ENCODE peak calls at places on chromosomes 6 and 20, in nine cellular contexts. K is A549, L is GM13976, J is mesothelial cell of epicardium, Z is brain microvascular endothelial cell, R is HCT116, H is breast epithelium, U is fibroblast of mammary gland, B is uterus. C is an unnamed sample.

GRCh38 chr6:39610229-39610628 is 115.0 kb downstream of the KIF6 start:
- DNase-seq in B (no peak), U (peak), K (no peak), L (no peak), R (no peak), H (no peak), J (no peak), Z (no peak), C (no peak)

GRCh38 chr6:35725721-35726438 is 11.0 kb upstream of the ARMC12 start:
- DNase-seq in B (peak), J (no peak), U (peak), K (no peak), H (no peak), L (no peak), R (no peak), Z (peak), C (no peak)

GRCh38 chr20:9454781-9455180 is 59.6 kb upstream of the LAMP5 start:
- DNase-seq in H (no peak), B (no peak), Z (no peak), K (no peak), L (no peak), U (peak), J (no peak), R (no peak), C (no peak)

GRCh38 chr20:50099121-50099520 is 13.8 kb downstream of the UBE2V1 start:
- DNase-seq in R (no peak), U (no peak), K (no peak), Z (no peak), B (no peak), J (no peak), H (no peak), L (no peak), C (no peak)

GRCh38 chr6:30763618-30764489 is 19.5 kb upstream of the IER3 start:
- DNase-seq in U (no peak), K (no peak), H (no peak), R (no peak), L (no peak), Z (peak), B (no peak), J (no peak), C (peak)

GRCh38 chr20:33318096-33318429 is 35.0 kb downstream of the BPIFB1 start:
- DNase-seq in R (no peak), H (no peak), J (no peak), U (no peak), K (no peak), B (no peak), Z (no peak), L (no peak), C (no peak)

GRCh38 chr6:154499854-154500589 is 10.5 kb downstream of the CNKSR3 start:
- DNase-seq in H (no peak), K (no peak), J (no peak), L (no peak), Z (no peak), U (no peak), B (no peak), R (no peak), C (no peak)

GRCh38 chr6:151440498-151440897 is 11.4 kb downstream of the RMND1 start:
- DNase-seq in H (no peak), L (peak), B (no peak), J (no peak), K (no peak), Z (no peak), U (no peak), R (no peak), C (no peak)

GRCh38 chr6:71079707-71080106 is 122.8 kb upstream of the B3GAT2 start:
- DNase-seq in J (no peak), L (no peak), H (no peak), U (peak), B (no peak), K (no peak), Z (no peak), R (no peak), C (no peak)

GRCh38 chr6:47076422-47077344 is 34.6 kb upstream of the ADGRF1 start:
- DNase-seq in U (no peak), H (no peak), L (no peak), B (no peak), R (no peak), J (no peak), K (no peak), Z (no peak), C (no peak)

GRCh38 chr6:34239893-34240292 is 3.2 kb downstream of the HMGA1 start:
- DNase-seq in J (no peak), B (no peak), U (no peak), K (no peak), Z (no peak), R (no peak), L (no peak), H (no peak), C (no peak)

GRCh38 chr20:5654557-5654956 is 95.6 kb upstream of the SHLD1 start:
- DNase-seq in B (no peak), L (no peak), Z (peak), U (peak), K (peak), H (no peak), J (no peak), R (no peak), C (no peak)

GRCh38 chr6:125041740-125042459 is 79.7 kb downstream of the RNF217 start:
- DNase-seq in L (no peak), U (peak), H (no peak), K (no peak), Z (peak), B (no peak), R (peak), J (no peak), C (no peak)

GRCh38 chr6:7730411-7730810 is 4.5 kb downstream of the BMP6 start:
- DNase-seq in U (no peak), H (no peak), K (no peak), R (no peak), Z (no peak), L (no peak), B (no peak), J (no peak), C (no peak)

GRCh38 chr6:67717281-67717680 is 917.8 kb upstream of the ADGRB3 start:
- DNase-seq in H (no peak), K (no peak), R (no peak), B (no peak), U (no peak), L (no peak), Z (peak), J (no peak), C (no peak)

GRCh38 chr6:53244958-53245357 is 96.3 kb upstream of the GCM1 start:
- DNase-seq in J (no peak), Z (no peak), K (no peak), R (no peak), U (no peak), B (no peak), L (peak), H (no peak), C (no peak)

DNA sequence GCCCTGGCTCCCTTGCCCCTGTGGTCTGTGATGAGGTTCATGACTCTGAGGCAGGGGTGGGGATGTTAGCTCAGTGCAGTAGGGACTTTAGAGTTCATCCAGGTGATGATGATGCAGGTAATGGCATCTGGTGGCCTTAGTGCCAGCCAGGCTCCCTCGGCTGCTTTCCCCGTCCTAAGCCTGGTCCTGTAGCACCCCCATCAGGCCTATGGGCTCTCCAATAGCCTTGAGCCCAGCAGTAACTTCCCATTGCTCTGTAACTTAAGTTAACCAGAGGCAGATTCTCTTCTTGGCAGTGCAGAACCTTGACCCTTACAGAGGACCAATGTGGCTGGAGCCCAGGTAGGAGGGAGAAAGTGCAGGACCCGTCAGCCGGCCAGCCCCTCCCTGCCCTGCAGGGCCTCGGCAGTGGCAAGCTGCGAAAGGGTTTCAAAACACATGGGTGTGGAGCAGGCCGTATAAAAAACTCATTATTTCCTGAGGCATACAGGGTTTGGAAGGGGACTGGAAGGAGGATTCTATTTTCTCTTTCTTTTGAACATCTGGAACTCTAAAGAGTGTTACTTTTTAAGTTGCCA is 406.9 kb downstream of the CDH26 start:
- DNase-seq in K (no peak), L (no peak), J (no peak), H (no peak), R (no peak), U (no peak), Z (no peak), B (no peak), C (no peak)
- TF ChIP-seq CTCF in K (no peak), L (no peak), J (no peak), H (no peak), R (no peak), U (no peak), Z (peak), B (no peak), C (no peak)

GRCh38 chr6:113464536-113464935 is 392.6 kb upstream of the MARCKS start:
- DNase-seq in L (no peak), H (no peak), Z (no peak), B (no peak), R (no peak), J (no peak), K (no peak), U (no peak), C (no peak)

GRCh38 chr6:113458368-113459010 is 398.7 kb upstream of the MARCKS start:
- DNase-seq in L (no peak), U (no peak), Z (peak), K (no peak), B (no peak), J (no peak), H (no peak), R (no peak), C (no peak)

GRCh38 chr6:113457751-113458150 is 399.4 kb upstream of the MARCKS start:
- DNase-seq in H (no peak), B (no peak), L (no peak), R (no peak), K (no peak), J (no peak), U (no peak), Z (no peak), C (no peak)

GRCh38 chr6:113464959-113465358 is 392.2 kb upstream of the MARCKS start:
- DNase-seq in U (peak), R (peak), K (peak), B (no peak), L (no peak), H (no peak), J (no peak), Z (peak), C (no peak)

DNA sequence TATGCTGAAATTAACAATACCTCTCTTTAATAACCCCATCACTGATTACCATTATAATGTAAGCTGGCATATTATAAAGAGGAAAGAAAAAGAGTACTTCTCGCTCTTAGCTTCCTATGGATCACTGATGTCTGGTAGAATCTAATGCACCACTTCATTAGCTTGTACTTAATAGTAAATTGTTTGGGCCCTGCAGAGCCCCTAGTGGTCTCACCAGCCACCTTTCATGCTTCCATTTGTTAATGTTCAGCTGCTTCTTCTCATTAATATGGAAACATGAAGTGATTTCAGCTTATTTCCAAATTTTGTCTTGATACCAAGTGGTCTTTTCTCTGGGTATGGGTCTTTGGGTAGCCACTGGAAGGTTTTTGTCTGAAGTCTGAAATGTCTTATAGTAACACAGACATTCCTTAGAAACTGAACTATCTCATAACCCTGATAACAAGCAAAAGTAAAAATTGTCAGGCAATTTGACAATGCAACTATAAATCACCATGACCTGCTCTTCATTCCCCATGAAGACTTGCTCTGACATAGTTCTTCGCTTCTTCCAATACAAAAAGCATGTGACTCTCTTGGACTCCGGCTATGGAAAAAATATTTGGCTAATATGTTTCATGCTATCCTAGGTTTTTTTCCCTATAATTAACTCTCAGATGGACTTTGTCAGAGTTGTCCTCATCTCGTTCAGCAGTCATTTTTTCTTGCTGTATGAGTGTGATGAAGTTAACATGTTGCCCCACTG is 395.8 kb upstream of the MARCKS start:
- DNase-seq in U (peak), H (no peak), Z (peak), L (no peak), J (no peak), B (no peak), R (no peak), K (no peak), C (no peak)
- TF ChIP-seq CTCF in U (peak), H (no peak), Z (peak), L (no peak), J (no peak), B (no peak), R (peak), K (no peak), C (peak)

DNA sequence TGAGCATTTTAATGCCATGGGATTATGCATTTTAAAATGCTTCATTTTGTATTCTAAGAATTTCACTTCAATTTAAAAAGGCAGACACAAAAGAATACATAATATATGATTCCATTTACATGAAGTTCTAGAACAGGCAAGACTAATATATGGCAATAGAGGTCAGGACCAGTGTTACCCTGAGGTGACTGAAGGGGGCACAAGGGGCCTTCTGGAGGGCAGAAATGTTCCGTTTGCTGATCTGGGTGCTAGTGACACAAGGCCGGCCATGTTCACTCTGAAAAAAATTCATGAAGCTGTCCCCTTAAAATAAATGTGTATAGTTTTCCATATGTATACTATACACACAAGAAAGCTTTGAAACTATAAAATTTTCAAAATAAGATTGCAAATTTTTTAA is 28.5 kb downstream of the TASP1 start:
- DNase-seq in U (no peak), B (no peak), Z (no peak), R (no peak), J (no peak), L (no peak), K (no peak), H (no peak), C (no peak)
- TF ChIP-seq CTCF in U (peak), B (no peak), Z (peak), R (peak), J (no peak), L (no peak), K (no peak), H (no peak), C (no peak)

DNA sequence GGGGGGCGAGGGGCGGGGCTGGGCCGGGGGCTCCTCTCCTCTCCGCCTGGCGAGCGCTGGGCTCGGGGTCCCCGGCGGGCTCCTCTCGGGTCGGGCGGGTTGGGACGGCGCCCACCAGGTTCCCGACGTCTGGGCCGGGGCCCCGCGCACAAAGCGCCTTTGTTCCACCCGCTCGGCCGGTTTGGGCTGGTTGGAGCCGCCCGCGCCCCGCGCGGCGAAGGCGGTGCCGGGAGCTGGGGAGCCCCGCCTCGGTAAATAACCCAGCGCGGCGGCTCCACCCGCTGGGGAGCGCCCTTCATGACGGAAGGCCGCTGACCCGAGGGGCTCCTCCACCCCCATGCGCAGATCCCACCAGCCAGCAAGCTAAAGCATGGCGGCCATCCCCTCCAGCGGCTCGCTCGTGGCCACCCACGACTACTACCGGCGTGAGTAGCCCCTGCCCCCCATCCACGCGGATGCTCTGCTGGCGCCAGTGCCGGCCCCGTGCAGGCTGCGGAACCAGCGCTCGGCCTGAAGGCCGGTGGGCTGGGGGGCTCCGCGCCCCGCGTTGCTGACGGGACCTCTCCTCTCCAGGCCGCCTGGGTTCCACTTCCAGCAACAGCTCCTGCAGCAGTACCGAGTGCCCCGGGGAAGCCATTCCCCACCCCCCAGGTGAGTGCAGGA is 505 bp downstream of the PPDPF start:
- DNase-seq in H (peak), Z (peak), R (no peak), K (peak), J (peak), L (peak), B (peak), U (peak), C (no peak)
- TF ChIP-seq CTCF in H (no peak), Z (no peak), R (no peak), K (no peak), J (no peak), L (peak), B (no peak), U (no peak), C (no peak)

DNA sequence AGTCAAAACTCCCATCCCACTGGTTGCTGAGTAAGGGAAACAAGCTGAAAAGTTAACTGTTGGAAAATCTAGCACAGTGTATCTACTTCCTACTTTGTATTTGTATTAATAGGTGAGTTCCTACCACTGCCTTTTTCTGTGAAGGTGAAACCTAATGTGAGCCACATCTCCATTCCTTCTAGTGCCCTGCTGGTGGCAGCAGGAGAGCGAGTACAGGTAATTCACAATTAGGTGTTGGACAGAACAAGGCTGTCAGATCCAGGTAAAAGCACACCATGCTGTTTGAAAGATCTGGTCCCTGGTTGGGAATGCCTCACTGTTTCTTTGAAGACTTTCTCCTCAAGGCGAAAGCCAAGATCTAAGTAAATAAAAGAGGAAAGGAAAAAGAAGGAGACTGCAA is 528.4 kb downstream of the PKHD1 start:
- DNase-seq in J (no peak), B (no peak), H (no peak), R (no peak), K (no peak), U (no peak), Z (no peak), L (no peak), C (no peak)
- TF ChIP-seq CTCF in J (no peak), B (no peak), H (no peak), R (no peak), K (no peak), U (no peak), Z (no peak), L (no peak), C (peak)

GRCh38 chr6:156618600-156619205 is 158.5 kb upstream of the ARID1B start:
- DNase-seq in K (no peak), B (no peak), J (no peak), L (no peak), Z (no peak), U (no peak), R (no peak), H (no peak), C (no peak)
- TF ChIP-seq CTCF in K (no peak), B (no peak), J (no peak), L (no peak), Z (peak), U (no peak), R (no peak), H (no peak), C (peak)

DNA sequence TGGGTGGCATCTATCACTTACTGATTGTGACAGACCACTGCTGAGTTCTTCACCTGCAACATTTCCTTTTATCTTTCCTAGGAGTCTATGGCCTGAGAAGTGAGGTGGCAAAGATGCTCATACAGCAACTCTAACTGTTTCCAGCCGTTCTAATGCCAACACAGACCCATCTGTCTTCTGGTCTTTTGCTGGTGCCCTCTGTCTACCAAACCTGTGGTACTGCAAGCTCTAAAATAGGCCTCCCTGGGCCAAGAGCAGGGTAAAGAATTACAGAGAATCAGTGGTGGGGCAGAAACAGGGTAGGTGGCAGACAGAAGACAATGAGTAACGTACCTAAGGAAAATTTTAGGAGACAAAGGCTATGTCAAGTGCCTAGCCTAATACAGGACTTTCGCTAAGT is 611.0 kb upstream of the FLRT3 start:
- DNase-seq in R (no peak), Z (no peak), H (no peak), J (no peak), K (no peak), U (no peak), B (no peak), L (no peak), C (no peak)
- TF ChIP-seq CTCF in R (peak), Z (peak), H (no peak), J (no peak), K (no peak), U (no peak), B (no peak), L (no peak), C (peak)

DNA sequence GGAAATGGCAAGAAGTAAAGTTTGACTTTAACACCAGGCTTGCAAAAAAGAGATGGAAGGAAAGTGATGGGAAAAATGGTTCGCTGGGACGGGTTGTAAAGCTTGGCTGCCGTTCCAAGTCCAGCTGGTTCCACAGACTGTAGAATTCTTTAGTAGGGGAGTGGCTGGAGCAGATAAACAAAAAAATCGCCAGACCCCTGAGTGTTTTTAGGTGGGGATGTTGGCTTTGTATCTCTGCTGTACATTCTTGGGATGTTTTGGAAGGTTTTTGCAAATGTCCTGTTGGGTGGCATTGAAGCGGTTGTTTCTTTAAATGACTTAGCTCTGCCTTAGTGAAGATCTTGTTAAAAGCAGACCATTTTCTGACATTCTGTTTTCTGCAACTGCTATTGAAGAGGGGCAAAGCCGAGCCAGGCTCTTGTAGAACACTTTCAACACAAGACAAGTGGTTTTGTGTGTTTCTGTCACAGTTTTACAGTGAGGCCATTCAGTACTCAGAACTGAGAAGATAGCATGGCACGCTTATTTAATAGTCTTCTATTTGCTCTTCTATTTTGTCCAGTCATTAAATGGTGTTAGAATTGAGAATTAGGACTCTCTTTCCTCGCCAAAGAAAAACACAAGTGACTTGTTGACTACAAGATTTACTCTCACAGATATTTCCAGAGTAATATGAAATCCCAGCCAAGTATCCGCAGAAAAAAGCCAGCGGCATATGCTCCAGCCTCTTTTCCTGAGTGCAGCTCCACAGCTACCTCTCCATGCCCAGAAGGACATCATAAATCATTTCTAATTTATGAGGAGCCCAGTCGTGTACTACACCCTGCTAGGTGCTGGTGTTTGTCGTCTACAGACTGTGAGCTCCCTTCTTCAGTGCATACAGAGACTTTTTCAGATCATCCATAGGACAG is 65.7 kb downstream of the PHACTR2 start:
- DNase-seq in K (no peak), B (no peak), H (no peak), U (no peak), J (no peak), Z (no peak), R (no peak), L (no peak), C (no peak)
- TF ChIP-seq CTCF in K (no peak), B (no peak), H (no peak), U (no peak), J (no peak), Z (no peak), R (no peak), L (no peak), C (no peak)